ENCODE peak calls at places on chromosomes 16 and 17, in eight cellular contexts. G, Q, B, U, R, H, W and A are unnamed samples.

GRCh38 chr17:9726291-9726690 is 65.1 kb downstream of the DHRS7C start:
- DNase-seq in G (no peak), Q (no peak), B (no peak), U (no peak), R (no peak), H (no peak), W (no peak), A (no peak)

GRCh38 chr17:72422505-72423285 is 301.9 kb downstream of the SOX9 start:
- DNase-seq in G (no peak), Q (peak; percentile 49), B (peak; percentile 49), U (no peak), R (no peak), H (peak; percentile 90), W (no peak), A (peak; percentile 41)

GRCh38 chr17:76146053-76146875 is 5.2 kb upstream of the FOXJ1 start:
- DNase-seq in G (no peak), Q (no peak), B (no peak), U (no peak), R (no peak), H (no peak), W (no peak), A (no peak)

GRCh38 chr16:4371481-4372314 is at the start of gene VASN:
- DNase-seq in G (peak; percentile 72), Q (peak; percentile 88), B (peak; percentile 72), U (peak; percentile 90), R (peak; percentile 52), H (no peak), W (peak; percentile 65), A (peak; percentile 96)

GRCh38 chr17:62970617-62971016 is 4.6 kb downstream of the TANC2 start:
- DNase-seq in G (no peak), Q (no peak), B (no peak), U (no peak), R (no peak), H (no peak), W (no peak), A (no peak)

GRCh38 chr16:25747160-25747758 is 55.5 kb downstream of the HS3ST4 start:
- DNase-seq in G (no peak), Q (no peak), B (no peak), U (no peak), R (peak; percentile 14), H (no peak), W (no peak), A (no peak)

GRCh38 chr17:74723891-74724290 is 11.2 kb upstream of the CD300LF start:
- DNase-seq in G (no peak), Q (no peak), B (no peak), U (no peak), R (no peak), H (no peak), W (no peak), A (no peak)

GRCh38 chr16:57720142-57720575 is 15.4 kb upstream of the KATNB1 start:
- DNase-seq in G (peak; percentile 61), Q (peak; percentile 80), B (peak; percentile 53), U (peak; percentile 34), R (peak; percentile 67), H (no peak), W (peak; percentile 24), A (no peak)

GRCh38 chr17:39699818-39700147 is at the start of gene ERBB2:
- DNase-seq in G (no peak), Q (peak; percentile 72), B (peak; percentile 81), U (no peak), R (no peak), H (peak; percentile 52), W (peak; percentile 10), A (no peak)

GRCh38 chr17:44230139-44230695 is 10.7 kb upstream of the UBTF start:
- DNase-seq in G (no peak), Q (no peak), B (no peak), U (no peak), R (no peak), H (no peak), W (no peak), A (no peak)